ENCODE peak calls at places on chromosomes 13 and 19, in five cellular contexts. J, C, L, R and F are unnamed samples.

GRCh38 chr19:33251076-33251475 is 25.4 kb upstream of the SLC7A10 start:
- DNase-seq in J (no peak), C (no peak), L (no peak), R (no peak), F (no peak)

GRCh38 chr19:37654525-37654832 is 786 bp downstream of the ZFP30 start:
- DNase-seq in J (no peak), C (no peak), L (peak), R (no peak), F (no peak)

GRCh38 chr19:40178756-40179155 is 12.5 kb upstream of the MAP3K10 start:
- DNase-seq in J (no peak), C (no peak), L (no peak), R (no peak), F (no peak)

GRCh38 chr13:113973218-113974164 is at the start of gene C13orf46:
- DNase-seq in J (no peak), C (no peak), L (no peak), R (peak), F (no peak)

GRCh38 chr19:30406220-30406944 is 34.2 kb downstream of the ZNF536 start:
- DNase-seq in J (no peak), C (peak), L (no peak), R (peak), F (peak)

GRCh38 chr13:97141564-97142005 is 80.5 kb upstream of the MBNL2 start:
- DNase-seq in J (peak), C (peak), L (peak), R (peak), F (no peak)

GRCh38 chr13:80524447-80525215 is 183.7 kb upstream of the SPRY2 start:
- DNase-seq in J (peak), C (no peak), L (no peak), R (no peak), F (no peak)

GRCh38 chr19:33488826-33489225 is 32.8 kb downstream of the PEPD start:
- DNase-seq in J (no peak), C (no peak), L (no peak), R (no peak), F (no peak)

GRCh38 chr13:53839461-53839860 is 810.8 kb downstream of the OLFM4 start:
- DNase-seq in J (no peak), C (no peak), L (no peak), R (no peak), F (no peak)

GRCh38 chr19:35851213-35852028 is 883 bp downstream of the NPHS1 start:
- DNase-seq in J (peak), C (no peak), L (no peak), R (no peak), F (peak)

GRCh38 chr19:38209671-38210457 is 14.2 kb downstream of the DPF1 start:
- DNase-seq in J (no peak), C (no peak), L (peak), R (no peak), F (no peak)

GRCh38 chr13:79799466-79799865 is 318.5 kb downstream of the NDFIP2 start:
- DNase-seq in J (no peak), C (no peak), L (no peak), R (no peak), F (no peak)

GRCh38 chr19:58558623-58559274 is 338 bp upstream of the UBE2M start:
- DNase-seq in J (peak), C (peak), L (peak), R (peak), F (peak)

GRCh38 chr13:109479991-109480696 is 306.2 kb downstream of the IRS2 start:
- DNase-seq in J (no peak), C (no peak), L (peak), R (no peak), F (no peak)

GRCh38 chr19:29785955-29786589 is 25.7 kb upstream of the CCNE1 start:
- DNase-seq in J (peak), C (peak), L (no peak), R (no peak), F (no peak)

GRCh38 chr13:92843549-92843948 is 383.1 kb upstream of the GPC6 start:
- DNase-seq in J (no peak), C (no peak), L (peak), R (no peak), F (no peak)

GRCh38 chr13:46614582-46614981 is 61.6 kb downstream of the LRCH1 start:
- DNase-seq in J (no peak), C (peak), L (peak), R (no peak), F (no peak)

GRCh38 chr13:95298971-95299627 is 2.2 kb downstream of the ABCC4 start:
- DNase-seq in J (no peak), C (peak), L (peak), R (no peak), F (no peak)

GRCh38 chr13:101289764-101290163 is 126.5 kb downstream of the NALCN start:
- DNase-seq in J (no peak), C (peak), L (peak), R (no peak), F (peak)

GRCh38 chr13:113666951-113667701 is at the start of gene GRK1:
- DNase-seq in J (no peak), C (no peak), L (no peak), R (no peak), F (no peak)

GRCh38 chr19:47444388-47444821 is 25.1 kb upstream of the MEIS3 start:
- DNase-seq in J (peak), C (no peak), L (no peak), R (no peak), F (no peak)

GRCh38 chr13:111388851-111389500 is 68.5 kb downstream of the TEX29 start:
- DNase-seq in J (no peak), C (no peak), L (no peak), R (no peak), F (no peak)

GRCh38 chr19:5186293-5187050 is 154.1 kb downstream of the PTPRS start:
- DNase-seq in J (no peak), C (peak), L (peak), R (no peak), F (no peak)

GRCh38 chr19:54561840-54562239 is 11.8 kb upstream of the LILRA2 start:
- DNase-seq in J (no peak), C (peak), L (no peak), R (no peak), F (no peak)

GRCh38 chr13:79405831-79406596 is at the start of gene RBM26:
- DNase-seq in J (peak), C (peak), L (peak), R (peak), F (peak)

GRCh38 chr13:91346848-91347211 is 657 bp upstream of the MIR17HG start:
- DNase-seq in J (peak), C (peak), L (no peak), R (no peak), F (no peak)

GRCh38 chr13:112574476-112575294 is 13.3 kb downstream of the TUBGCP3 start:
- DNase-seq in J (no peak), C (no peak), L (peak), R (no peak), F (no peak)

GRCh38 chr13:26784704-26785639 is 24.4 kb upstream of the GPR12 start:
- DNase-seq in J (no peak), C (no peak), L (no peak), R (no peak), F (peak)

GRCh38 chr13:47890146-47890814 is 110.8 kb downstream of the SUCLA2 start:
- DNase-seq in J (no peak), C (no peak), L (no peak), R (no peak), F (no peak)

GRCh38 chr13:99916366-99917103 is 55.0 kb downstream of the ZIC5 start:
- DNase-seq in J (peak), C (peak), L (peak), R (peak), F (no peak)

GRCh38 chr13:44810067-44810840 is 179.0 kb downstream of the NUFIP1 start:
- DNase-seq in J (no peak), C (peak), L (no peak), R (no peak), F (no peak)
- TF ChIP-seq MAFK in J (no peak), C (no peak), L (no peak), R (no peak), F (no peak)

DNA sequence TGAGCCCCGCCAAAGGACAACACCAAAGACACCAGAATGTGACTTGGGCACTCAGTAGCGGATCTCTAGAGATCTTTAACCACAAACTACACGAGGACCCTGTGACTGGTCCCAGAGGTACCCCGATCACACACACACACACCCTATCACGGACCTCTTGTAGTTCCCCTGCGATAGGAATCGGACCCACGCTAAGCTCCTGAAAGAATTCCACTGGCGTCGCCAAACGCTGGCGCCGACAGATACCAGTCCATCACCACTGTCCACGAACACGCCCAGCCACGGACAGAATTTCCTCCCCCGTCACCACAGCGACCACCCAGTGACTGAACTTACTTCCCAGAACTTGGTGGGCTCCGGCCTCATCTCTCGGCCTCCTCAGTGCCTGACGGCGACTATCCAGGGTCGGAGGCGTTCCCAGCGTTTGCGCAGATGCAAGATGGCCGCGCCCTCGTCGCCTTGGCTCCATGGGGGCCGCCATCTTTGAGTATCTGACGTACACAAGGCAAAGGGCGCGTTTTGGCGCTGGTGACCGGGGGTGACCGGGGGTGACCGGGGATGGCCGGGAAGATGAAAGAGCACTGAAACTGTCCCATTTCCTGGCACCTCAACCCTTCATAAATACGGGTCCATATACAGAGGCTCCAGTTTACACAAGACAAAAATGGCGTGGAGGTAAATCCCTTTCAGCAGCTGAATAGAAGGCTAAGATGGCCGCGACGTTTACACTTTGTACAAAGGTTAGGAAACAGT is at the start of gene ZNF615:
- DNase-seq in J (peak), C (peak), L (peak), R (peak), F (peak)
- TF ChIP-seq MAFK in J (no peak), C (no peak), L (no peak), R (no peak), F (no peak)

GRCh38 chr19:4027146-4027545 is 19.6 kb downstream of the PIAS4 start:
- DNase-seq in J (no peak), C (no peak), L (no peak), R (no peak), F (no peak)
- TF ChIP-seq MAFK in J (no peak), C (no peak), L (no peak), R (no peak), F (no peak)

DNA sequence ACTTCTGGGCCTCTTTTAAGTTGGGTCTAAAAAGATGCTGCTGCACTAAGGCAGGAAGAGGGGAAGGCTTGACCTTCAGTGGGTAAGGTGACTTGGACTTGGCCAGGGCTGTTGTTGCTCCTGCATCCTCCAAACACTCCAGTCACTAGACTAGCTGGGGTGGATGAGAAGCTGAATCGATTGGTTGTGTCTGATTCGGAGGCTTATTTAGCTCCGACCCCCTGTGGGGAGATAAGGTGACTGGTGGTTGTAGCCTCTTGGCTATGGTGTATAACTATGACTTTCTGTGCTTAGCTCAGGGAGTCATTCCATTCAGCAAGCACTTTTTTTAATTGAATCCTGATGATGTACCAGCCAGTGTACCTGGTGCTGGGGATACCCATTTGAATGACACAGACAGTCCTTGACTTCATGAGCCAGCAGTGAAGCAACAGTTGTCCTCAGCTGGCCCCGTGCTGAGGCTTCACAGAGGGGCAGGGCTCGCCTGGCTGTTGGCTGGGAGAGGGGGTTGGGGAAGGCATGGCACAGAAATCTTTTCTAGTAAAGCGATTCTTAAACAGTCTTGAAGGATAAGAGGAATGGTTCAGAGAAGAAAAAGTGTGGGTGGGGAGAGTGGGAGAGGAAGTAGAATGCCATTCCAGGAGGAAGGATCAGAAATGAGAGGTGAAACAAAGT is 9.9 kb downstream of the PCDH8 start:
- DNase-seq in J (no peak), C (no peak), L (no peak), R (no peak), F (no peak)
- TF ChIP-seq MAFK in J (no peak), C (no peak), L (no peak), R (no peak), F (no peak)

GRCh38 chr13:34762312-34762711 is 179.8 kb upstream of the NBEA start:
- DNase-seq in J (no peak), C (peak), L (no peak), R (no peak), F (no peak)
- TF ChIP-seq MAFK in J (no peak), C (no peak), L (no peak), R (no peak), F (no peak)

DNA sequence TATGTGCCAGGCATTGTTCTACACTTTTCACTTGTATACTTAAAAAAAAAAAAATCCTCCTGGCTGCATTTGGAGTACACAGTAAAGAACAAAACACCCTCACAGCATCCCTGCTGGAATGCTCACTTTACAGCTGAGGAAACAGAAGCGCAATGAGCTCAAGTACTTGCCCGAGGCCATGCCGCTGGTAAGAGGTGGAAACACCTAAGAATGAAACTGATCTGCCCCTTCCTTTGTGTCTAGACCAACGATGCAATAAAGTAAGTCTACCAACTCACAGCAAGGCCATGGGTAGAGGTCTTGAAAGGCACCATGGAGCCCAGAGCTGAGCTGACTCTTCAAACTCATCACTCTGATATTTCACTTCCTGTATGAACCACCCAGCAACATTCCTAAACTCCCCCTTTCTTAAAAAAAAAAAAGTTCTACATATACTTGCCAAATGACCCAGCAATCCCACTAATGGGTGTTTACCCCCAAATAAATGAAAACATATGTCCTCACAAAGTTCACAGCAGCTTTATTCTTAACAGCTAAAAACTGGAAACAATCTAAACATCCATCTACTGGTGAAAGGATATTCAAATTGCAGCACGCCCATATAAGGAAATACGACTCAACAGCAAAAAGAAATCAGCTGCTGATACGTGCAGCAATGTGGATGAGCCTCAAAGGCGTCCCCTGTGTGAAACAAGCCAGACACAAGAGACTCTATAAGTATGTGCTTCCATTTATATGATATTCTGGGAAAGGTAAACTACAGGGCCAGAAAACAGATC is 236.6 kb upstream of the MAB21L1 start:
- DNase-seq in J (no peak), C (no peak), L (peak), R (no peak), F (no peak)
- TF ChIP-seq MAFK in J (no peak), C (no peak), L (no peak), R (no peak), F (no peak)